ENCODE peak calls at places on chromosomes 4 and X, in seven cellular contexts. C is PC-3, U is transverse colon, X is BJ, M is fibroblast of lung, N is pancreas, P is Peyer's patch. J is an unnamed sample.

GRCh38 chr4:133156096-133156495 is 7.0 kb downstream of the PCDH10 start:
- DNase-seq in C (no peak), U (no peak), X (no peak), M (peak; percentile 80), N (no peak), P (no peak), J (no peak)

GRCh38 chr4:74054483-74055032 is 16.1 kb upstream of the CXCL3 start:
- DNase-seq in C (no peak), U (no peak), X (no peak), M (no peak), N (no peak), P (no peak), J (no peak)

GRCh38 chr4:52659016-52659721 is at the start of gene USP46:
- DNase-seq in C (peak; percentile 77), U (peak; percentile 82), X (no peak), M (peak; percentile 74), N (peak; percentile 91), P (peak; percentile 89), J (no peak)

GRCh38 chr4:29708473-29708872 is 1011.7 kb upstream of the PCDH7 start:
- DNase-seq in C (peak; percentile 83), U (no peak), X (peak; percentile 5), M (peak; percentile 0), N (no peak), P (no peak), J (no peak)

GRCh38 chrX:13015536-13016236 is 28.7 kb downstream of the FAM9C start:
- DNase-seq in C (no peak), U (no peak), X (no peak), M (peak; percentile 23), N (no peak), P (no peak), J (no peak)

GRCh38 chr4:145308598-145308997 is 128.2 kb upstream of the OTUD4 start:
- DNase-seq in C (no peak), U (no peak), X (no peak), M (no peak), N (no peak), P (no peak), J (no peak)

GRCh38 chr4:11805837-11806236 is 377.1 kb upstream of the HS3ST1 start:
- DNase-seq in C (peak; percentile 37), U (no peak), X (no peak), M (peak; percentile 5), N (no peak), P (no peak), J (no peak)

GRCh38 chr4:150569384-150569987 is 12.5 kb upstream of the MAB21L2 start:
- DNase-seq in C (peak; percentile 19), U (no peak), X (no peak), M (peak; percentile 89), N (no peak), P (no peak), J (peak; percentile 35)

GRCh38 chr4:58602701-58603359 is 1492.6 kb upstream of the IGFBP7 start:
- DNase-seq in C (no peak), U (no peak), X (no peak), M (no peak), N (no peak), P (no peak), J (no peak)

GRCh38 chr4:33592701-33593100 is 2651.6 kb downstream of the ARAP2 start:
- DNase-seq in C (no peak), U (no peak), X (no peak), M (no peak), N (no peak), P (no peak), J (no peak)

GRCh38 chr4:185143596-185143969 is 517 bp downstream of the SLC25A4 start:
- DNase-seq in C (peak; percentile 44), U (peak; percentile 58), X (no peak), M (peak; percentile 38), N (peak; percentile 68), P (no peak), J (no peak)

GRCh38 chr4:153579872-153580271 is 104.2 kb upstream of the TLR2 start:
- DNase-seq in C (no peak), U (no peak), X (no peak), M (no peak), N (no peak), P (no peak), J (no peak)

GRCh38 chrX:31268359-31268758 is 196.5 kb upstream of the FTHL17 start:
- DNase-seq in C (no peak), U (no peak), X (no peak), M (peak; percentile 15), N (no peak), P (no peak), J (no peak)

GRCh38 chr4:139643042-139643895 is 22.4 kb upstream of the MGST2 start:
- DNase-seq in C (no peak), U (no peak), X (no peak), M (no peak), N (no peak), P (no peak), J (no peak)

GRCh38 chr4:54958236-54958635 is 167.2 kb downstream of the KDR start:
- DNase-seq in C (no peak), U (no peak), X (no peak), M (peak; percentile 83), N (no peak), P (no peak), J (no peak)

GRCh38 chr4:149999485-150000074 is 78.7 kb upstream of the DCLK2 start:
- DNase-seq in C (peak; percentile 60), U (no peak), X (no peak), M (peak; percentile 81), N (no peak), P (no peak), J (peak; percentile 45)

GRCh38 chrX:23694606-23695005 is 27.3 kb downstream of the PRDX4 start:
- DNase-seq in C (peak; percentile 72), U (peak; percentile 55), X (no peak), M (peak; percentile 37), N (peak; percentile 63), P (no peak), J (peak; percentile 2)

GRCh38 chr4:186727149-186727976 is 3.7 kb upstream of the FAT1 start:
- DNase-seq in C (peak; percentile 15), U (no peak), X (no peak), M (peak; percentile 50), N (no peak), P (no peak), J (no peak)

GRCh38 chr4:110567266-110567665 is 55.6 kb downstream of the PITX2 start:
- DNase-seq in C (no peak), U (no peak), X (no peak), M (no peak), N (no peak), P (no peak), J (no peak)

GRCh38 chrX:105651052-105651451 is 171.3 kb upstream of the NRK start:
- DNase-seq in C (no peak), U (no peak), X (no peak), M (no peak), N (no peak), P (no peak), J (no peak)

GRCh38 chr4:44985938-44986337 is 259.6 kb upstream of the GNPDA2 start:
- DNase-seq in C (no peak), U (no peak), X (no peak), M (no peak), N (no peak), P (no peak), J (no peak)

GRCh38 chr4:98374643-98375042 is 113.5 kb downstream of the RAP1GDS1 start:
- DNase-seq in C (no peak), U (no peak), X (no peak), M (peak; percentile 6), N (no peak), P (no peak), J (no peak)

GRCh38 chr4:183681119-183681518 is 22.0 kb downstream of the TRAPPC11 start:
- DNase-seq in C (no peak), U (no peak), X (no peak), M (no peak), N (no peak), P (no peak), J (no peak)
- H3K4me3 ChIP-seq in C (no peak overlapping the region), U (no peak overlapping the region), X (no peak overlapping the region), M (no peak overlapping the region), N (no peak overlapping the region), P (no peak overlapping the region), J (no peak overlapping the region)

GRCh38 chrX:16743604-16744325 is 24.4 kb downstream of the SYAP1 start:
- DNase-seq in C (peak; percentile 75), U (no peak), X (no peak), M (peak; percentile 90), N (no peak), P (no peak), J (peak; percentile 61)
- TF ChIP-seq CTCF in C (peak; percentile 51), U (no peak), X (peak; percentile 38), M (peak; percentile 26), N (no peak), P (no peak), J (peak; percentile 43)

GRCh38 chrX:634306-634958 is 3.8 kb downstream of the SHOX start:
- DNase-seq in C (no peak), U (no peak), X (no peak), M (no peak), N (peak; percentile 43), P (no peak), J (no peak)

GRCh38 chrX:632391-633042 is 1.9 kb downstream of the SHOX start:
- DNase-seq in C (no peak), U (no peak), X (no peak), M (no peak), N (no peak), P (no peak), J (no peak)

GRCh38 chrX:635428-636192 is 5.0 kb downstream of the SHOX start:
- DNase-seq in C (no peak), U (no peak), X (no peak), M (no peak), N (peak; percentile 46), P (no peak), J (no peak)

GRCh38 chrX:633043-633654 is 2.6 kb downstream of the SHOX start:
- DNase-seq in C (no peak), U (no peak), X (no peak), M (no peak), N (no peak), P (no peak), J (no peak)

GRCh38 chrX:633655-634305 is 3.2 kb downstream of the SHOX start:
- DNase-seq in C (no peak), U (no peak), X (no peak), M (no peak), N (no peak), P (no peak), J (no peak)
- H3K27me3 ChIP-seq in C (peaks cover 80% of the 10 kb centered on the region), U (peaks cover 90% of the 10 kb centered on the region), X (no peaks in the 10 kb centered on the region), M (no peaks in the 10 kb centered on the region), N (no peaks in the 10 kb centered on the region), P (peaks cover 55% of the 10 kb centered on the region), J (peaks cover 79% of the 10 kb centered on the region)

DNA sequence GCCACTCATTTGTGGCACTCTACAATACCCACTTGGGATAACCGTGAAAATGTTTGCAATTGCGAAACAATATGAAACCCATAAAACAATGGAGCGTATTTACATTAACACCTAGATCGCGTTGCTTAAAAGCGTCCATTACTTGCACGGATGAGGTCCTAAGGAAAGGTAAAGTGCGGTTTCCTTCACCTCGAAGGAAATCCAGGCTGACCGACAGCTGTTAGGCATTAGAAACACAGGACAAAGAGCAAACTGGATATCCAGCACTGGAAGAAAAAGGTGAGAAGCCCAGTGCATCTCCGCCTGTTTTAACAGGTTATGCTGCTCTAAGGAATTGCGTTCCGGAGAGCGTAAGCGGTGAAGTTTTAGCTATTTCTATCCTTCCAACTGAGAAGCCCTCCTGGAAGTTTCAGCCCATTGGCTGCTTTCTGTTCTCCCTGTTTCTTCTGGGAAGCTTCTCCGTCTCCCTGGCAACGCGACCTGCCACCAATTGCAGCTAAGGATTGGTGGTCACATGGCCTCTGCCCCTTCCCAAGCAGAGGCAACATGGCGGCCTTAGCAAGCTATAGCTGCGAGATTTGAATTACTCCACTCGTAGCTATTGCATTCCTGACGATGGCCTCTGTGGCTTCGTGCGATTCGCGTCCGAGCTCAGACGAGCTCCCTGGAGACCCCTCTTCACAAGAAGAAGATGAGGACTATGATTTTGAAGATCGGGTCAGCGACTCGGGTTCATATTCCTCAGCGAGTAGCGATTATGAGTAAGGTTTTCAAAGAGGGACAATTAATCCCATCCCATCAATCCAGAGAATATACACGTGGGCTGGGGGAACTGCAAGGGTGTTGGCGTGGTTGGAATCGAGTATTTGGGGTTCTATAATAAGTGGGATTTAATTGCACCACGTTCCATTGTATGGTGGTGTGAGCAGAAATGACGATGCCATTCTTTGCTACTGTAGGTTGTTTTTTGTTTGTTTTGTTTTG is at the start of gene INTU:
- DNase-seq in C (peak; percentile 89), U (peak; percentile 92), X (peak; percentile 86), M (peak; percentile 98), N (peak; percentile 83), P (peak; percentile 88), J (peak; percentile 97)
- H3K4me3 ChIP-seq in C (peak within 1 kb of the TSS; percentile 92), U (peak within 1 kb of the TSS; percentile 52), X (peak within 1 kb of the TSS; percentile 59), M (peak within 1 kb of the TSS; percentile 63), N (peak within 1 kb of the TSS; percentile 51), P (peak within 1 kb of the TSS; percentile 42), J (peak within 1 kb of the TSS; percentile 59)

J was measured in kidney epithelial cell.